ENCODE peak calls at places on chromosomes 12 and 14, in seven cellular contexts. A is ovary, N is dorsolateral prefrontal cortex, Z is choroid plexus epithelial cell, C is fibroblast of pulmonary artery, Y is cardiac muscle cell, R is BE2C. K is an unnamed sample.

GRCh38 chr12:32104572-32105355 is 1.9 kb upstream of the BICD1 start:
- DNase-seq in A (no peak), N (no peak), Z (no peak), C (no peak), Y (no peak), R (no peak), K (no peak)

GRCh38 chr12:44748950-44749468 is 127.1 kb downstream of the NELL2 start:
- DNase-seq in A (no peak), N (no peak), Z (no peak), C (no peak), Y (no peak), R (no peak), K (no peak)

GRCh38 chr12:63846249-63846967 is 1.9 kb downstream of the SRGAP1 start:
- DNase-seq in A (no peak), N (no peak), Z (no peak), C (no peak), Y (no peak), R (peak), K (peak)

GRCh38 chr12:32120419-32120818 is 13.8 kb downstream of the BICD1 start:
- DNase-seq in A (no peak), N (no peak), Z (peak), C (no peak), Y (no peak), R (no peak), K (no peak)

GRCh38 chr12:47837190-47838171 is 17.8 kb upstream of the HDAC7 start:
- DNase-seq in A (peak), N (peak), Z (peak), C (peak), Y (peak), R (peak), K (peak)

GRCh38 chr14:92956961-92957360 is 34.0 kb downstream of the CHGA start:
- DNase-seq in A (no peak), N (no peak), Z (no peak), C (no peak), Y (no peak), R (no peak), K (no peak)

GRCh38 chr14:63438065-63438757 is 105.0 kb downstream of the PPP2R5E start:
- DNase-seq in A (peak), N (no peak), Z (peak), C (peak), Y (no peak), R (peak), K (peak)

GRCh38 chr14:95260537-95261440 is 58.9 kb downstream of the CLMN start:
- DNase-seq in A (no peak), N (no peak), Z (peak), C (peak), Y (peak), R (no peak), K (peak)

GRCh38 chr14:71380271-71380670 is 473.0 kb downstream of the PCNX1 start:
- DNase-seq in A (no peak), N (no peak), Z (peak), C (peak), Y (peak), R (no peak), K (no peak)

GRCh38 chr12:4287325-4288290 is 14.0 kb downstream of the CCND2 start:
- DNase-seq in A (no peak), N (no peak), Z (no peak), C (no peak), Y (no peak), R (no peak), K (peak)

GRCh38 chr14:74861734-74862090 is 14.2 kb downstream of the PROX2 start:
- DNase-seq in A (no peak), N (no peak), Z (no peak), C (no peak), Y (no peak), R (no peak), K (no peak)

GRCh38 chr14:104246401-104247335 is 108.3 kb downstream of the KIF26A start:
- DNase-seq in A (no peak), N (peak), Z (no peak), C (no peak), Y (no peak), R (peak), K (no peak)

GRCh38 chr12:25500651-25501050 is 52.4 kb downstream of the LMNTD1 start:
- DNase-seq in A (no peak), N (no peak), Z (no peak), C (no peak), Y (no peak), R (no peak), K (no peak)

GRCh38 chr14:74349757-74350156 is 1.5 kb downstream of the VRTN start:
- DNase-seq in A (no peak), N (no peak), Z (no peak), C (no peak), Y (no peak), R (no peak), K (no peak)

GRCh38 chr14:65849558-65849957 is 437.0 kb downstream of the FUT8 start:
- DNase-seq in A (no peak), N (no peak), Z (no peak), C (no peak), Y (peak), R (no peak), K (no peak)

GRCh38 chr14:68507544-68508081 is 285.3 kb downstream of the ZFP36L1 start:
- DNase-seq in A (no peak), N (no peak), Z (no peak), C (no peak), Y (no peak), R (no peak), K (no peak)

GRCh38 chr14:88834883-88835431 is 10.5 kb downstream of the TTC8 start:
- DNase-seq in A (no peak), N (no peak), Z (peak), C (peak), Y (no peak), R (no peak), K (peak)

GRCh38 chr12:108722992-108723766 is 8.1 kb downstream of the CORO1C start:
- DNase-seq in A (no peak), N (no peak), Z (peak), C (peak), Y (no peak), R (no peak), K (peak)

GRCh38 chr14:99667821-99668220 is 16.3 kb upstream of the CYP46A1 start:
- DNase-seq in A (no peak), N (no peak), Z (no peak), C (no peak), Y (no peak), R (no peak), K (no peak)

GRCh38 chr12:49548481-49548821 is 9.6 kb downstream of the KCNH3 start:
- DNase-seq in A (no peak), N (no peak), Z (no peak), C (no peak), Y (no peak), R (no peak), K (no peak)

GRCh38 chr12:105092336-105092735 is 8.1 kb upstream of the ALDH1L2 start:
- DNase-seq in A (no peak), N (no peak), Z (no peak), C (no peak), Y (no peak), R (no peak), K (no peak)

GRCh38 chr14:56055521-56055920 is 62.7 kb upstream of the PELI2 start:
- DNase-seq in A (no peak), N (no peak), Z (no peak), C (no peak), Y (no peak), R (no peak), K (no peak)
- TF ChIP-seq CTCF in A (no peak), N (no peak), Z (no peak), C (no peak), Y (no peak), R (no peak), K (no peak)

GRCh38 chr14:91396959-91397815 is 20.4 kb downstream of the CCDC88C start:
- DNase-seq in A (no peak), N (no peak), Z (no peak), C (no peak), Y (no peak), R (no peak), K (no peak)
- H3K4me3 ChIP-seq in A (no peak), N (no peak), Z (no peak), C (no peak), Y (no peak), R (no peak), K (no peak)

GRCh38 chr12:124556896-124557501 is 10.4 kb downstream of the NCOR2 start:
- DNase-seq in A (no peak), N (no peak), Z (no peak), C (no peak), Y (no peak), R (peak), K (no peak)
- TF ChIP-seq CTCF in A (no peak), N (no peak), Z (no peak), C (no peak), Y (no peak), R (no peak), K (no peak)

DNA sequence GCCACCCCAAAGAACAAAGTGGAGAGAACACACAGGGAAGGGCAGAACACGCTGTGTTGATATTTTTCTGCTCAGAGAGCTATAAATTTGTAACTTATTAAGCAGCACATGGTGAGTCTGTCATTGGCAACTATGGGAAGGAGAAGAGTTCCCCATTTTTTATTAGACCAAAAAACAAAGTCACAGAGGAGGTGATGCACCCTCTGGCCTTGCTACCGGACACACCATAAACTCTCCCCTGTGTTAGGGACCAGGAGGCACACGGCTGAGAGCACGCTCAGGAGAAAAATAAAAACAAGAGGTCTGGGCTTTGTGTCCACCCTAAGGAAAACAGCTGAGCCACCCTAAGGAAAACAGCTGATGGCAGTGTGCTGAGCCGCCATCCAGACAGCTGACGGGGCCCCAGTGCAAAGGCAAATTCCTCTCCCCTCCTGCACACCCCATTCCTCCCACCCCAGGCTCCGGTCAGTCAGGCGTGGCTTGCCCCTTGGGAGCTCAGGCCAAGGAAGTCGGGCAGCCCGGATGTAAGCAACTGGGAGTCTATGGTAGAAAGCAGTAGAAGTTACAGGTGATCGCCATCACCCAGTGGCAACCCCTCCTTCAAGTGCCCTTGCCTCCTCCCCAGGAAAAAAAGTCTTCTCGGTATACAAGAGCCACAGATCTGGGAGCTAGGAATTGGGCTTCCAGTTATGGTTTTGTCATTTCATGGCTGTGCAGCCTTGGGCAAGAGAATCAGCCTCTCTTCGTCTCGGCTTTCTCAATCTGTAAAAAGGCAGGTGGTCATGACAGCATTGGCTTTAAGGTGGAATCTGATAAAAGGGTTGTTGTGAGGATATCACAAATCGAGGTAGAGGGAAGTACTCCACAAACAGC is 2.4 kb downstream of the PXN start:
- DNase-seq in A (no peak), N (no peak), Z (no peak), C (peak), Y (no peak), R (no peak), K (no peak)
- H3K4me3 ChIP-seq in A (peak), N (peak), Z (peak), C (peak), Y (no peak), R (no peak), K (peak)

K was measured in fibroblast of mammary gland.